ENCODE peak calls at places on chromosomes 6 and 20, in eight cellular contexts. One of them, this sample, is unnamed. For H3K9me3, the result is how much of the 10 kb centered on the place peaks cover.

GRCh38 chr20:62980970-62981369 is 25.8 kb downstream of the BHLHE23 start:
- DNase-seq in neuronal stem cell: no peak
- DNase-seq in fibroblast of lung: no peak
- DNase-seq in IMR-90: no peak
- DNase-seq in hepatocyte: no peak
- DNase-seq in PC-3: peak
- DNase-seq in osteoblast: no peak
- DNase-seq in GM23248: peak
- DNase-seq in this sample: no peak

GRCh38 chr20:61502433-61502832 is 250.4 kb downstream of the CDH4 start:
- DNase-seq in neuronal stem cell: no peak
- DNase-seq in fibroblast of lung: no peak
- DNase-seq in IMR-90: peak
- DNase-seq in hepatocyte: no peak
- DNase-seq in PC-3: no peak
- DNase-seq in osteoblast: no peak
- DNase-seq in GM23248: peak
- DNase-seq in this sample: no peak

GRCh38 chr6:44439270-44440045 is 52.0 kb downstream of the CDC5L start:
- DNase-seq in neuronal stem cell: no peak
- DNase-seq in fibroblast of lung: peak
- DNase-seq in IMR-90: peak
- DNase-seq in hepatocyte: no peak
- DNase-seq in PC-3: no peak
- DNase-seq in osteoblast: peak
- DNase-seq in GM23248: peak
- DNase-seq in this sample: no peak

GRCh38 chr6:165820407-165820806 is 157.4 kb upstream of the PDE10A start:
- DNase-seq in neuronal stem cell: no peak
- DNase-seq in fibroblast of lung: no peak
- DNase-seq in IMR-90: no peak
- DNase-seq in hepatocyte: no peak
- DNase-seq in PC-3: no peak
- DNase-seq in osteoblast: no peak
- DNase-seq in GM23248: no peak
- DNase-seq in this sample: no peak

GRCh38 chr6:29547573-29547972 is 12.0 kb downstream of the UBD start:
- DNase-seq in neuronal stem cell: no peak
- DNase-seq in fibroblast of lung: no peak
- DNase-seq in IMR-90: no peak
- DNase-seq in hepatocyte: no peak
- DNase-seq in PC-3: no peak
- DNase-seq in osteoblast: no peak
- DNase-seq in GM23248: no peak
- DNase-seq in this sample: no peak

GRCh38 chr6:133953634-133954415 is 801 bp downstream of the TBPL1 start:
- DNase-seq in neuronal stem cell: no peak
- DNase-seq in fibroblast of lung: no peak
- DNase-seq in IMR-90: no peak
- DNase-seq in hepatocyte: peak
- DNase-seq in PC-3: no peak
- DNase-seq in osteoblast: no peak
- DNase-seq in GM23248: peak
- DNase-seq in this sample: no peak

GRCh38 chr6:140051521-140052455 is 677.3 kb upstream of the CITED2 start:
- DNase-seq in neuronal stem cell: no peak
- DNase-seq in fibroblast of lung: peak
- DNase-seq in IMR-90: peak
- DNase-seq in hepatocyte: no peak
- DNase-seq in PC-3: peak
- DNase-seq in osteoblast: peak
- DNase-seq in GM23248: peak
- DNase-seq in this sample: no peak

GRCh38 chr20:62694106-62694505 is 14.5 kb upstream of the NTSR1 start:
- DNase-seq in neuronal stem cell: no peak
- DNase-seq in fibroblast of lung: no peak
- DNase-seq in IMR-90: no peak
- DNase-seq in hepatocyte: no peak
- DNase-seq in PC-3: no peak
- DNase-seq in osteoblast: no peak
- DNase-seq in GM23248: no peak
- DNase-seq in this sample: no peak

GRCh38 chr6:10210052-10210451 is 204.8 kb downstream of the TFAP2A start:
- DNase-seq in neuronal stem cell: no peak
- DNase-seq in fibroblast of lung: no peak
- DNase-seq in IMR-90: no peak
- DNase-seq in hepatocyte: no peak
- DNase-seq in PC-3: peak
- DNase-seq in osteoblast: no peak
- DNase-seq in GM23248: peak
- DNase-seq in this sample: peak

GRCh38 chr20:17648782-17649730 is 33.0 kb downstream of the RRBP1 start:
- DNase-seq in neuronal stem cell: no peak
- DNase-seq in fibroblast of lung: no peak
- DNase-seq in IMR-90: no peak
- DNase-seq in hepatocyte: no peak
- DNase-seq in PC-3: peak
- DNase-seq in osteoblast: peak
- DNase-seq in GM23248: no peak
- DNase-seq in this sample: no peak

GRCh38 chr20:16548073-16548672 is 25.1 kb downstream of the KIF16B start:
- DNase-seq in neuronal stem cell: no peak
- DNase-seq in fibroblast of lung: no peak
- DNase-seq in IMR-90: no peak
- DNase-seq in hepatocyte: no peak
- DNase-seq in PC-3: no peak
- DNase-seq in osteoblast: no peak
- DNase-seq in GM23248: peak
- DNase-seq in this sample: no peak

GRCh38 chr20:16553161-16553560 is 20.1 kb downstream of the KIF16B start:
- DNase-seq in neuronal stem cell: no peak
- DNase-seq in fibroblast of lung: no peak
- DNase-seq in IMR-90: no peak
- DNase-seq in hepatocyte: no peak
- DNase-seq in PC-3: no peak
- DNase-seq in osteoblast: peak
- DNase-seq in GM23248: no peak
- DNase-seq in this sample: no peak

GRCh38 chr20:16553684-16554083 is 19.6 kb downstream of the KIF16B start:
- DNase-seq in neuronal stem cell: no peak
- DNase-seq in fibroblast of lung: no peak
- DNase-seq in IMR-90: no peak
- DNase-seq in hepatocyte: no peak
- DNase-seq in PC-3: no peak
- DNase-seq in osteoblast: no peak
- DNase-seq in GM23248: no peak
- DNase-seq in this sample: no peak

GRCh38 chr20:16554766-16555543 is 18.3 kb downstream of the KIF16B start:
- DNase-seq in neuronal stem cell: no peak
- DNase-seq in fibroblast of lung: no peak
- DNase-seq in IMR-90: no peak
- DNase-seq in hepatocyte: no peak
- DNase-seq in PC-3: no peak
- DNase-seq in osteoblast: no peak
- DNase-seq in GM23248: no peak
- DNase-seq in this sample: peak

DNA sequence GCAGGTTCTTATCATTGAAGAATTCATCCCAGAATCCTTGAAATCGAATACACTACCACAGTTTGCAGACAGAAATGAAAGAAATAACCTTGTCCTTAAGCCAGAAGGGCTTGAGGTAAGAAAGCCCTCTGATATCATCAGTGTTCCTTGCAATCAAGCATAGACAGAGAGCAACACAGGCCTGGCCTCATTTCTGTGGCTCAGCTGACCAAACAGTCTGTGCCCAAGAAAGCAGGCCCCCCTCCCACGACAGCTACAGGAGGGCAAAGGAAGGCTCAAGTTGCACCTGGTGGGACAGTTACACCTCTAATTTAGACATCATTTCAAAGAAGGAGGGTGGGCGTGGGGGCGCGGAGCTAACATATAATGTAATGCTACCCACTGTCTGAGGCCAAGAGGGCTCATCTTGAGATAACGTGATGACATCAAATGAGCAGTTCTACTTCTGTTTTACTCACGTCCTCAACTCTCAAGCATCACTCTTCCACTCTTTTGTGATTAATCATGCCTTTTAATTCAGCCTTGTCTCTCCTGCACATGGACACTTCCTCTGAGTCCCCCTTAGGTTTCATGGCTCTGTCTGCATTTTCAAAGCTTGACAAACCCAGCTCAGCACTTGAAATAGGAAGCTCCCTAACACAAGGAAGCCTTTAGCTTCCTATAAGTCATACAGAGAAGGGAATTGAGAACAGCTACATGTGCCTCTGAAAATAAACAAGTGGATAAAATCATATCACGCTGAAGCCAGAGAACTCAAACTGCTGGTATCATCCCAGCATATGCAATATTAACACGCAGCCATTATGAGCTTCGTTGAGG is 21.4 kb downstream of the KIF16B start:
- DNase-seq in neuronal stem cell: no peak
- DNase-seq in fibroblast of lung: no peak
- DNase-seq in IMR-90: peak
- DNase-seq in hepatocyte: no peak
- DNase-seq in PC-3: no peak
- DNase-seq in osteoblast: no peak
- DNase-seq in GM23248: no peak
- DNase-seq in this sample: no peak
- H3K9me3 ChIP-seq in neuronal stem cell: under half
- H3K9me3 ChIP-seq in fibroblast of lung: under half
- H3K9me3 ChIP-seq in IMR-90: under half
- H3K9me3 ChIP-seq in hepatocyte: under half
- H3K9me3 ChIP-seq in PC-3: under half
- H3K9me3 ChIP-seq in osteoblast: under half
- H3K9me3 ChIP-seq in GM23248: under half
- H3K9me3 ChIP-seq in this sample: under half

GRCh38 chr20:8522191-8522590 is 390.1 kb downstream of the PLCB1 start:
- DNase-seq in neuronal stem cell: no peak
- DNase-seq in fibroblast of lung: no peak
- DNase-seq in IMR-90: no peak
- DNase-seq in hepatocyte: no peak
- DNase-seq in PC-3: no peak
- DNase-seq in osteoblast: no peak
- DNase-seq in GM23248: no peak
- DNase-seq in this sample: no peak

GRCh38 chr20:8519887-8520286 is 387.8 kb downstream of the PLCB1 start:
- DNase-seq in neuronal stem cell: no peak
- DNase-seq in fibroblast of lung: no peak
- DNase-seq in IMR-90: no peak
- DNase-seq in hepatocyte: no peak
- DNase-seq in PC-3: no peak
- DNase-seq in osteoblast: no peak
- DNase-seq in GM23248: no peak
- DNase-seq in this sample: no peak

GRCh38 chr20:8523684-8524083 is 391.6 kb downstream of the PLCB1 start:
- DNase-seq in neuronal stem cell: no peak
- DNase-seq in fibroblast of lung: peak
- DNase-seq in IMR-90: peak
- DNase-seq in hepatocyte: no peak
- DNase-seq in PC-3: peak
- DNase-seq in osteoblast: no peak
- DNase-seq in GM23248: no peak
- DNase-seq in this sample: no peak

GRCh38 chr20:8515810-8516435 is 383.9 kb downstream of the PLCB1 start:
- DNase-seq in neuronal stem cell: no peak
- DNase-seq in fibroblast of lung: no peak
- DNase-seq in IMR-90: no peak
- DNase-seq in hepatocyte: no peak
- DNase-seq in PC-3: no peak
- DNase-seq in osteoblast: no peak
- DNase-seq in GM23248: no peak
- DNase-seq in this sample: no peak

DNA sequence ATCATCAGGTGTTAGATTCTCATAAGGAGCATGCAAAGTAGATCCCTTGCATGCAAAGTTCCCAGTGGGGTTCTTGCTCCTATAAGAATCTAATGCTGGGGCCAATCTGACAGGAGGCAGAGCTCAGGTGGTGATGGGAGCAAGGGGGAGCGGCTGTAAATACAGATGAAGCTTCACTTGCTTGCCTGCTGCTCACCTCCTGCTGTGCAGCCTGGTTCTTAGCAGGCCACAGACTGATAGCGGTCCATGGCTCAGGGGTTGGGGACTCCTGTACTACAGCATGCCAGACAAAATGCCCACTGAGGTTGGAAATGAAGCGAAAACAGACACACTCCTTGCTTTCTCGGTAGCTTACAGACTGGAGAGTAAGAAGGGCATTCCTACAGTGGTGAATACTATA is 386.8 kb downstream of the PLCB1 start:
- DNase-seq in neuronal stem cell: no peak
- DNase-seq in fibroblast of lung: no peak
- DNase-seq in IMR-90: no peak
- DNase-seq in hepatocyte: no peak
- DNase-seq in PC-3: no peak
- DNase-seq in osteoblast: no peak
- DNase-seq in GM23248: no peak
- DNase-seq in this sample: no peak
- H2AFZ ChIP-seq in neuronal stem cell: peak
- H2AFZ ChIP-seq in fibroblast of lung: no peak
- H2AFZ ChIP-seq in IMR-90: no peak
- H2AFZ ChIP-seq in hepatocyte: no peak
- H2AFZ ChIP-seq in PC-3: no peak
- H2AFZ ChIP-seq in osteoblast: no peak
- H2AFZ ChIP-seq in GM23248: no peak
- H2AFZ ChIP-seq in this sample: no peak

DNA sequence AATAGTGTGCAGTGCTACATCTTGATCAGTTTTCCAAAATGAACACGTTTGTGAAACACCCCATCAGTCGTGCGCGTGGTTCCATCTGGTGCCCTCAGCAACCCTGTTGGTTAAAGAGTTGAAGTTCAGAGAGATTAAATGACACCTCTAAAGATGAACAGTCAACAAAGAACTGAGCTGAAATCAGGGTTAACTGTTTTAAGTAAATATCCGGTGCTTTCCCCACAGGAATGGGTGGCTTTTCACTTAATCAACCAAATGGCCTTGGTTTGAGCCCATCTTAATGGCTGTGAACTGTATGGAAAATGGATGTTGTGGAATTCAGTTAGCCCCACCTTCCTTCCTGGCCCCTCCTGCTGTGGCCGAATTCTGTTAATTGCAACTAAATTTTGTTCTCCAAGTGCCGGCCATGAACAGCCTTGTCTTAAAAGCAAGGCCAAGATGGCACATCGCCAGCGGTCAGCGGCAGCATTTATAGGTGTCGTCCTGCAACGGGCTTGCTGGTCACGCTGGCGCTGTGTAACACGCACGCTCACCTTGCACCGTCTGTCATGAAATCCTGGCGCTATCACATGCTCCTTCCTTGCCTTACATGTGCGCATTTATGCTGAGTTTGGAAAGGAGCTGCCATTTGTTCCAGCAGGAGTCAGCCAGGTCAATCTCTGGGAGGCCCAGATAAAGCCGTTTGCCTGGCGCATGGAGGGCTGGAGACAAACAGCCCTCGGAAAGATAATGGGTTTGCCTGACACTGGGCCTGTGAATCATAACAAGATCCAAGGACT is 164.5 kb downstream of the ERMARD start:
- DNase-seq in neuronal stem cell: no peak
- DNase-seq in fibroblast of lung: no peak
- DNase-seq in IMR-90: no peak
- DNase-seq in hepatocyte: no peak
- DNase-seq in PC-3: no peak
- DNase-seq in osteoblast: peak
- DNase-seq in GM23248: no peak
- DNase-seq in this sample: no peak
- H3K9me3 ChIP-seq in neuronal stem cell: under half
- H3K9me3 ChIP-seq in fibroblast of lung: under half
- H3K9me3 ChIP-seq in IMR-90: half or more
- H3K9me3 ChIP-seq in hepatocyte: under half
- H3K9me3 ChIP-seq in PC-3: under half
- H3K9me3 ChIP-seq in osteoblast: under half
- H3K9me3 ChIP-seq in GM23248: under half
- H3K9me3 ChIP-seq in this sample: under half

GRCh38 chr6:162344935-162345599 is 382.5 kb downstream of the PRKN start:
- DNase-seq in neuronal stem cell: no peak
- DNase-seq in fibroblast of lung: peak
- DNase-seq in IMR-90: no peak
- DNase-seq in hepatocyte: no peak
- DNase-seq in PC-3: no peak
- DNase-seq in osteoblast: no peak
- DNase-seq in GM23248: peak
- DNase-seq in this sample: no peak
- H2AFZ ChIP-seq in neuronal stem cell: peak
- H2AFZ ChIP-seq in fibroblast of lung: no peak
- H2AFZ ChIP-seq in IMR-90: no peak
- H2AFZ ChIP-seq in hepatocyte: no peak
- H2AFZ ChIP-seq in PC-3: no peak
- H2AFZ ChIP-seq in osteoblast: no peak
- H2AFZ ChIP-seq in GM23248: peak
- H2AFZ ChIP-seq in this sample: no peak

This sample was measured in PC-9.